ENCODE peak calls at places on chromosomes 11 and 22, in four cellular contexts. U is ascending aorta, L is Peyer's patch, A is body of pancreas. M is an unnamed sample. For H3K4me1, the result is how much of the 10 kb centered on the place peaks cover.

GRCh38 chr11:119483341-119483880 is 60.4 kb upstream of the THY1 start:
- DNase-seq in A (no peak), L (no peak), U (peak), M (no peak)

GRCh38 chr22:45006101-45006872 is 3.5 kb downstream of the PHF21B start:
- DNase-seq in L (no peak), U (no peak), A (no peak), M (no peak)

GRCh38 chr11:121483805-121484478 is 31.2 kb upstream of the SORL1-AS1 start:
- DNase-seq in L (no peak), A (no peak), U (no peak), M (no peak)

GRCh38 chr11:116750070-116750718 is 22.6 kb downstream of the BUD13 start:
- DNase-seq in L (no peak), U (no peak), A (no peak), M (no peak)

GRCh38 chr11:115643491-115643995 is 139.3 kb upstream of the CADM1 start:
- DNase-seq in A (no peak), L (no peak), U (no peak), M (no peak)

GRCh38 chr11:67632175-67632981 is 2.6 kb upstream of the NUDT8 start:
- DNase-seq in A (peak), L (no peak), U (no peak), M (peak)

GRCh38 chr11:8867856-8868705 is 42.9 kb upstream of the AKIP1 start:
- DNase-seq in U (no peak), L (no peak), A (no peak), M (no peak)

GRCh38 chr11:40129276-40129675 is 1330.2 kb downstream of the LRRC4C start:
- DNase-seq in L (no peak), A (no peak), U (no peak), M (no peak)

GRCh38 chr22:45531944-45532631 is 29.4 kb downstream of the FBLN1 start:
- DNase-seq in L (no peak), A (no peak), U (no peak), M (no peak)

GRCh38 chr22:37601540-37602442 is 6.8 kb upstream of the GGA1 start:
- DNase-seq in L (no peak), U (no peak), A (peak), M (peak)

DNA sequence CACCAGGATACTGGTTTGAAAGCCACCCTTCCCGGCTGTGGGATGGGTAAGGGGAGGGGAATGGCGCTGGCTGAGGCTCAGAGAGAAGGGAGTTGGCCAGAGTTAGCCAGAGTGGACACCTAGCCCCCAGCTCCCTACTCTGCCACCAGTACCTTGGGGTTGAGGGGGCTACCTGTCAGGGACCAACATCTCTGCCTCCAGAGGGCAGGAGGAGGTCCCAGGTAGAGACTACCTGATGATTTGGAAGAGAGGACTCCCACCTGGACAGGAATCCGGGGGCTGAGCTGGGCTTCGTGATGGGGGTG is 3.7 kb downstream of the MYRF start:
- DNase-seq in L (no peak), U (no peak), A (no peak), M (no peak)
- H3K4me1 ChIP-seq in L (under half), U (under half), A (half or more), M (under half)

DNA sequence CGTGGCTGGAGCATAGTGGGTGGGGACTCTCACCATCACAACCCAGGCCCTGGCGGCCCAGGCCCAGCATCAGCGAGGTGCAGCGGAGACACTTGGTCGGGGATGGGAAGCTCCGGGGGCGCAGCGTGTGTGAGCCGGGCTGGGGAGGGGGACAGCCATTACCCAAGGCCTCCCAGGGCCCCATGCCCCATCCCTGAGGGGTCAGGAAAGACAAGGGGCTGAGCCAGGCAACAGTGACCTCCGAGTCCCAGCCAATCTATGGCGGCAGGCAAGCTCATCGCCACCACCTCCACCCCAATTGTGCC is 11.3 kb downstream of the CDC42BPG start:
- DNase-seq in L (no peak), U (no peak), A (no peak), M (no peak)
- H3K4me1 ChIP-seq in L (under half), U (under half), A (under half), M (under half)

GRCh38 chr11:128551641-128552335 is 35.6 kb downstream of the ETS1 start:
- DNase-seq in U (no peak), A (no peak), L (peak), M (no peak)
- H3K4me1 ChIP-seq in U (under half), A (under half), L (under half), M (under half)

GRCh38 chr11:14318581-14318981 is 40.4 kb downstream of the RRAS2 start:
- DNase-seq in L (no peak), A (no peak), U (no peak), M (no peak)
- H3K4me1 ChIP-seq in L (under half), A (under half), U (under half), M (under half)

GRCh38 chr11:64764753-64765152 is 5.0 kb upstream of the PYGM start:
- DNase-seq in U (peak), L (no peak), A (no peak), M (no peak)
- H3K4me1 ChIP-seq in U (under half), L (under half), A (under half), M (under half)

GRCh38 chr11:83680351-83680750 is 394.2 kb upstream of the CCDC90B start:
- DNase-seq in U (no peak), A (no peak), L (no peak), M (no peak)
- H3K4me1 ChIP-seq in U (under half), A (under half), L (under half), M (under half)

GRCh38 chr11:41947392-41947791 is 487.9 kb upstream of the LRRC4C start:
- DNase-seq in L (no peak), A (no peak), U (no peak), M (no peak)

GRCh38 chr11:41954034-41954433 is 494.6 kb upstream of the LRRC4C start:
- DNase-seq in U (no peak), L (no peak), A (no peak), M (no peak)

GRCh38 chr11:41955635-41956400 is 496.4 kb upstream of the LRRC4C start:
- DNase-seq in L (no peak), A (no peak), U (no peak), M (no peak)

GRCh38 chr11:41950470-41951143 is 491.2 kb upstream of the LRRC4C start:
- DNase-seq in A (no peak), L (no peak), U (no peak), M (no peak)
- H3K4me1 ChIP-seq in A (under half), L (under half), U (under half), M (under half)

GRCh38 chr22:35913925-35914324 is 114.7 kb downstream of the RBFOX2 start:
- DNase-seq in A (no peak), L (no peak), U (no peak), M (no peak)

GRCh38 chr22:35912668-35913067 is 116.0 kb downstream of the RBFOX2 start:
- DNase-seq in A (no peak), L (no peak), U (no peak), M (no peak)

GRCh38 chr22:35910013-35910860 is 118.4 kb downstream of the RBFOX2 start:
- DNase-seq in L (no peak), U (no peak), A (no peak), M (no peak)

GRCh38 chr22:35910926-35911325 is 117.7 kb downstream of the RBFOX2 start:
- DNase-seq in U (no peak), L (no peak), A (no peak), M (no peak)

DNA sequence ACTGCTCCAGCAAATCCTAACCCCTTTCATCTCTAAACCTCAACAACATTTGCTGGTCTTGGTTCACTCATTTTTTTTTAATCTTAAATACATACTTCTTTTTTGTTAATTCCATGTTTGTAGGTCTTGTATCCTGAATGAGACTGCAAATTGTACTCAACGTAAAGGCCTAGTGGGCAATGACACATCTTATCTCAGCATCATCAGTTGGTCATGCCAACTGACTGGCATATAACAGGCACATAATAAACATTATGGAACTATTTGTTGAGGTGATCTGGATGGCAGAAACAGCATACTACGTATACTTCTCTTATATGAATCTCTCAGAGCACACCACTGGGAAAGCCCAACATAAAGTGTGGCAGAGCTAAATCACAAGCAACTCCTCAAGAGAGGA is 116.7 kb downstream of the RBFOX2 start:
- DNase-seq in L (no peak), A (no peak), U (no peak), M (no peak)
- H3K4me1 ChIP-seq in L (under half), A (half or more), U (under half), M (under half)

GRCh38 chr11:17218403-17218802 is 10.6 kb upstream of the PIK3C2A start:
- DNase-seq in L (no peak), U (no peak), A (no peak), M (no peak)
- H3K4me1 ChIP-seq in L (under half), U (under half), A (under half), M (under half)

DNA sequence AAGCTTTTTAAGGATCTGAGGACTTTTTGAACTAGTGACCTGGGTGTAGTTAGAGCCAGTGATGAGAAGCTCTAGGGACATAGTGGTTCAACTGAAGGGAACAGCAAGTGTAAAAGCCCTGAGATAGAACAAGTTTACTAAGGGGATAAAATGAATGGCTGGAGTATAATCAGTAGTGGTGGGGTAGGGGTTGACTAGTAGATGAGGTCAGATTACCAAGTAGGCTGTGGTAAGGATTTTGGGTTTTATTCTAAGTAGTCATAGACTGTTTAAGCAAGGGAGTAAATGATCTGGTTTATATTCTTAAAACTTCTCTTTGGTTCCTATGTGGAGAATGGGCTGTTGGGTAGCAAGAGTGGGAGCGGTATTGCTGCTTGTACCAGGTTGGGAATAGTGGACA is 15.3 kb downstream of the TRIM44 start:
- DNase-seq in A (no peak), U (no peak), L (no peak), M (no peak)
- H3K4me1 ChIP-seq in A (half or more), U (under half), L (under half), M (under half)

M was measured in mucosa of descending colon.